ENCODE peak calls at places on chromosomes 3 and 15, in ten cellular contexts. F is upper lobe of right lung, P is kidney, B is heart left ventricle, Y is right atrium auricular region, L is caudate nucleus, K is HCT116, X is H9, N is lung, T is tibial artery. V is an unnamed sample.

GRCh38 chr3:89697321-89697916 is 590.0 kb downstream of the EPHA3 start:
- DNase-seq in K (no peak), L (no peak), X (no peak), N (no peak), T (no peak), B (no peak), F (no peak), P (no peak), Y (no peak), V (no peak)

GRCh38 chr3:197181751-197182150 is 116.7 kb downstream of the DLG1 start:
- DNase-seq in L (no peak), B (no peak), F (no peak), T (no peak), P (no peak), K (no peak), X (no peak), Y (no peak), N (peak; percentile 38), V (no peak)

GRCh38 chr15:66290007-66290406 is 3.4 kb upstream of the DIS3L start:
- DNase-seq in T (no peak), P (no peak), F (no peak), N (no peak), K (no peak), Y (no peak), L (no peak), B (no peak), X (no peak), V (no peak)

GRCh38 chr3:137121704-137122314 is 164.0 kb downstream of the IL20RB start:
- DNase-seq in P (no peak), X (peak; percentile 69), B (no peak), T (no peak), L (no peak), Y (no peak), K (peak; percentile 61), F (no peak), N (no peak), V (no peak)

GRCh38 chr3:62548806-62549205 is 175.5 kb upstream of the FEZF2 start:
- DNase-seq in B (no peak), L (no peak), P (no peak), Y (no peak), X (no peak), K (no peak), F (no peak), N (no peak), T (no peak), V (no peak)

GRCh38 chr3:185549111-185549510 is 3.3 kb downstream of the LIPH start:
- DNase-seq in B (no peak), X (no peak), F (no peak), P (no peak), N (peak; percentile 72), Y (peak; percentile 64), K (peak; percentile 84), L (no peak), T (no peak), V (no peak)

GRCh38 chr3:43222594-43222993 is 63.7 kb upstream of the SNRK start:
- DNase-seq in T (no peak), B (no peak), K (no peak), P (no peak), L (no peak), X (no peak), Y (no peak), N (no peak), F (no peak), V (no peak)

GRCh38 chr15:70580286-70580685 is 183.1 kb downstream of the UACA start:
- DNase-seq in T (peak; percentile 35), P (no peak), Y (no peak), N (no peak), B (no peak), K (no peak), L (no peak), F (no peak), X (no peak), V (peak; percentile 35)

GRCh38 chr3:5229414-5229813 is 41.9 kb downstream of the EDEM1 start:
- DNase-seq in F (no peak), P (no peak), K (no peak), T (no peak), B (no peak), X (no peak), L (no peak), N (no peak), Y (no peak), V (no peak)

GRCh38 chr3:142046320-142047020 is 102.9 kb downstream of the TFDP2 start:
- DNase-seq in T (no peak), Y (no peak), B (no peak), X (no peak), F (no peak), P (no peak), K (no peak), N (no peak), L (no peak), V (no peak)

GRCh38 chr15:87777054-87777498 is 479.5 kb downstream of the NTRK3 start:
- DNase-seq in B (no peak), L (peak; percentile 12), T (peak; percentile 79), P (no peak), K (no peak), F (no peak), Y (peak; percentile 65), N (no peak), X (no peak), V (no peak)

GRCh38 chr3:62109534-62109933 is 263.8 kb downstream of the FEZF2 start:
- DNase-seq in P (no peak), K (no peak), F (no peak), L (no peak), T (peak; percentile 81), N (no peak), X (peak; percentile 66), Y (peak; percentile 73), B (no peak), V (peak; percentile 82)

GRCh38 chr15:80105193-80105984 is 45.9 kb downstream of the ZFAND6 start:
- DNase-seq in L (no peak), N (no peak), X (no peak), F (no peak), Y (no peak), B (no peak), T (no peak), K (no peak), P (no peak), V (no peak)

GRCh38 chr3:177948716-177949422 is 587.4 kb upstream of the KCNMB2 start:
- DNase-seq in T (no peak), P (no peak), B (no peak), Y (no peak), L (no peak), X (no peak), N (no peak), F (no peak), K (no peak), V (no peak)

GRCh38 chr15:100767002-100767825 is 112.4 kb upstream of the ALDH1A3 start:
- DNase-seq in T (peak; percentile 51), X (no peak), K (no peak), L (no peak), N (no peak), F (peak; percentile 50), Y (peak; percentile 55), P (no peak), B (peak; percentile 18), V (peak; percentile 36)

GRCh38 chr3:49929333-49930240 is at the start of gene MON1A:
- DNase-seq in K (peak; percentile 67), N (peak; percentile 98), T (peak; percentile 98), F (peak; percentile 99), X (peak; percentile 97), P (peak; percentile 98), B (peak; percentile 98), Y (peak; percentile 96), L (peak; percentile 88), V (peak; percentile 97)

GRCh38 chr3:7638103-7638502 is 777.2 kb downstream of the GRM7 start:
- DNase-seq in X (no peak), N (no peak), T (no peak), B (no peak), L (no peak), K (no peak), P (no peak), F (no peak), Y (no peak), V (no peak)

GRCh38 chr3:195117978-195118581 is 152.9 kb downstream of the XXYLT1 start:
- DNase-seq in X (no peak), B (no peak), F (no peak), P (no peak), T (no peak), N (no peak), K (peak; percentile 77), L (no peak), Y (no peak), V (no peak)

GRCh38 chr3:49903451-49904424 is at the start of gene MST1R:
- DNase-seq in Y (peak; percentile 63), B (peak; percentile 88), F (peak; percentile 95), K (peak; percentile 95), X (peak; percentile 96), T (peak; percentile 77), P (peak; percentile 95), N (peak; percentile 89), L (no peak), V (no peak)

GRCh38 chr3:94070341-94070911 is 7.6 kb downstream of the NSUN3 start:
- DNase-seq in Y (no peak), N (no peak), K (no peak), F (no peak), T (no peak), X (no peak), L (no peak), B (no peak), P (no peak), V (no peak)
- H3K27ac ChIP-seq in Y (no peak overlapping the region), N (no peak overlapping the region), K (no peak overlapping the region), F (no peak overlapping the region), T (no peak overlapping the region), X (no peak overlapping the region), L (no peak overlapping the region), B (no peak overlapping the region), P (no peak overlapping the region), V (no peak overlapping the region)

GRCh38 chr3:9781551-9781950 is 10.7 kb downstream of the TADA3 start:
- DNase-seq in Y (no peak), L (no peak), X (no peak), P (no peak), T (no peak), B (no peak), F (no peak), K (no peak), N (no peak), V (no peak)
- H3K27ac ChIP-seq in Y (no peak overlapping the region), L (peak overlapping the region; percentile 27), X (no peak overlapping the region), P (peak overlapping the region; percentile 69), T (no peak overlapping the region), B (no peak overlapping the region), F (no peak overlapping the region), K (no peak overlapping the region), N (no peak overlapping the region), V (no peak overlapping the region)

GRCh38 chr3:188187055-188187454 is 33.1 kb downstream of the LPP start:
- DNase-seq in L (no peak), K (no peak), P (no peak), N (no peak), X (no peak), T (no peak), F (no peak), Y (no peak), B (no peak), V (no peak)
- H3K27ac ChIP-seq in L (no peak overlapping the region), K (no peak overlapping the region), P (no peak overlapping the region), N (no peak overlapping the region), X (no peak overlapping the region), T (peak overlapping the region; percentile 96), F (no peak overlapping the region), Y (peak overlapping the region; percentile 91), B (peak overlapping the region; percentile 82), V (no peak overlapping the region)

DNA sequence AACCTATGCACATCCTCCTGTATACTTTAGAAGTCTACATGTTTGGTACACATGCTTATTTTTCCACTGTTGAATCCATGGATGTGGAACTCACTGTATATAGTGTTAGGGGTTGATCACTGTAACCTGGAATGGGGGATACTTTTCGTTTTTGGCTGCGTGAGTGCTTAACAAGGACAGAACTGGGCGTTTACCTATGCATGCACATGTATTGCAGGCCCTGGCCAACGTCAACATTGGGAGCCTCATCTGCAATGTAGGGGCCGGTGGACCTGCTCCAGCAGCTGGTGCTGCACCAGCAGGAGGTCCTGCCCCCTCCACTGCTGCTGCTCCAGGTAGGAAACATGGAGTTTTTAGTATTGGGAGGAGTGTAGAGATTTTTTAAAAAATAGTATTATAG is 2.3 kb downstream of the RPLP1 start:
- DNase-seq in K (no peak), Y (no peak), P (no peak), F (no peak), X (no peak), N (no peak), T (no peak), L (no peak), B (no peak), V (no peak)
- H3K27ac ChIP-seq in K (peak overlapping the region; percentile 83), Y (no peak overlapping the region), P (no peak overlapping the region), F (no peak overlapping the region), X (no peak overlapping the region), N (no peak overlapping the region), T (peak overlapping the region; percentile 91), L (no peak overlapping the region), B (no peak overlapping the region), V (no peak overlapping the region)